ENCODE peak calls at places on chromosomes 16 and 17, in six cellular contexts. Z is Ammon's horn; I is activated CD8-positive, alpha-beta T cell treated with anti-CD3 and anti-CD28 coated beads, Interleukin-2, amount 10 ng/mL, durations not matched to agents 7 days and 5 days; H is NCI-H1694; V is stimulated activated CD4-positive, alpha-beta T cell treated with anti-CD3 and anti-CD28 coated beads, Interleukin-1b, Interleukin-23, amount 100 ng/mL, for 1 hour; N is NCI-H2171. G is an unnamed sample.

GRCh38 chr17:73936908-73937627 is 266.4 kb upstream of the RPL38 start:
- DNase-seq in Z (no peak), I (no peak), H (no peak), V (no peak), N (no peak), G (no peak)

GRCh38 chr17:27552467-27552779 is 78.6 kb upstream of the LGALS9 start:
- DNase-seq in Z (no peak), I (no peak), H (no peak), V (no peak), N (no peak), G (no peak)

GRCh38 chr17:74799097-74799496 is 23.0 kb upstream of the NAT9 start:
- DNase-seq in Z (no peak), I (no peak), H (no peak), V (no peak), N (no peak), G (no peak)

GRCh38 chr16:67782567-67783352 is 23.6 kb downstream of the RANBP10 start:
- DNase-seq in Z (no peak), I (no peak), H (no peak), V (no peak), N (no peak), G (no peak)

GRCh38 chr17:67488161-67488560 is 111.1 kb downstream of the PITPNC1 start:
- DNase-seq in Z (peak), I (no peak), H (no peak), V (no peak), N (no peak), G (peak)

GRCh38 chr16:57234707-57235092 is 10.4 kb upstream of the ARL2BP start:
- DNase-seq in Z (no peak), I (no peak), H (no peak), V (no peak), N (no peak), G (no peak)

GRCh38 chr17:7133424-7133823 is 18.8 kb upstream of the ASGR2 start:
- DNase-seq in Z (peak), I (peak), H (no peak), V (no peak), N (no peak), G (no peak)

GRCh38 chr16:84647830-84648594 is at the start of gene KLHL36:
- DNase-seq in Z (peak), I (peak), H (no peak), V (peak), N (peak), G (peak)

GRCh38 chr17:64115871-64116534 is 13.9 kb downstream of the ERN1 start:
- DNase-seq in Z (no peak), I (no peak), H (no peak), V (no peak), N (no peak), G (no peak)

GRCh38 chr16:75293746-75294145 is 42.3 kb upstream of the BCAR1 start:
- DNase-seq in Z (no peak), I (no peak), H (no peak), V (no peak), N (no peak), G (no peak)

GRCh38 chr16:81468269-81468902 is 23.8 kb downstream of the CMIP start:
- DNase-seq in Z (no peak), I (no peak), H (no peak), V (no peak), N (no peak), G (no peak)

GRCh38 chr16:14301150-14302030 is 230.3 kb downstream of the MRTFB start:
- DNase-seq in Z (no peak), I (peak), H (no peak), V (no peak), N (peak), G (no peak)

GRCh38 chr16:79299154-79299799 is 301.3 kb downstream of the MAF start:
- DNase-seq in Z (no peak), I (no peak), H (no peak), V (no peak), N (no peak), G (no peak)

GRCh38 chr17:50549256-50549941 is 2.4 kb downstream of the SPATA20 start:
- DNase-seq in Z (no peak), I (no peak), H (no peak), V (no peak), N (no peak), G (no peak)

GRCh38 chr17:17635126-17635525 is 43.6 kb upstream of the PEMT start:
- DNase-seq in Z (no peak), I (no peak), H (peak), V (no peak), N (no peak), G (no peak)

GRCh38 chr16:73033271-73033998 is 14.5 kb downstream of the ZFHX3 start:
- DNase-seq in Z (no peak), I (no peak), H (no peak), V (no peak), N (peak), G (no peak)

GRCh38 chr17:28910534-28910933 is 7.7 kb upstream of the DHRS13 start:
- DNase-seq in Z (no peak), I (no peak), H (no peak), V (no peak), N (no peak), G (no peak)

GRCh38 chr17:47604268-47604927 is 45.3 kb upstream of the KPNB1 start:
- DNase-seq in Z (no peak), I (no peak), H (peak), V (no peak), N (peak), G (no peak)

GRCh38 chr17:58411408-58411894 is 5.9 kb downstream of the RNF43 start:
- DNase-seq in Z (no peak), I (no peak), H (no peak), V (no peak), N (no peak), G (no peak)

GRCh38 chr16:48627148-48627547 is 17.2 kb upstream of the N4BP1 start:
- DNase-seq in Z (no peak), I (no peak), H (no peak), V (no peak), N (no peak), G (no peak)

GRCh38 chr17:79628861-79629547 is 18.2 kb upstream of the RBFOX3 start:
- DNase-seq in Z (no peak), I (peak), H (no peak), V (no peak), N (no peak), G (no peak)

GRCh38 chr16:15435216-15435864 is 952 bp downstream of the BMERB1 start:
- DNase-seq in Z (no peak), I (no peak), H (no peak), V (no peak), N (no peak), G (no peak)

GRCh38 chr16:48383877-48384304 is 1.3 kb downstream of the SIAH1 start:
- DNase-seq in Z (no peak), I (peak), H (no peak), V (no peak), N (no peak), G (peak)

GRCh38 chr16:48444574-48444973 is 59.4 kb upstream of the SIAH1 start:
- DNase-seq in Z (no peak), I (no peak), H (no peak), V (no peak), N (no peak), G (no peak)

GRCh38 chr17:63440127-63440769 is 5.9 kb downstream of the CYB561 start:
- DNase-seq in Z (no peak), I (no peak), H (no peak), V (peak), N (no peak), G (no peak)

GRCh38 chr16:83992624-83993023 is 24.6 kb downstream of the NECAB2 start:
- DNase-seq in Z (peak), I (no peak), H (no peak), V (no peak), N (no peak), G (peak)

GRCh38 chr16:2436110-2436509 is 6.9 kb downstream of the CCNF start:
- DNase-seq in Z (no peak), I (no peak), H (no peak), V (no peak), N (no peak), G (no peak)

GRCh38 chr16:4744758-4745569 is 10.6 kb downstream of the DNAAF8 start:
- DNase-seq in Z (no peak), I (no peak), H (no peak), V (no peak), N (no peak), G (no peak)